ENCODE peak calls at places on chromosomes 16 and 17, in six cellular contexts. One of them, this sample, is unnamed.

GRCh38 chr17:7782237-7782636 is 51.8 kb upstream of the KDM6B start:
- DNase-seq in transverse colon: no peak
- DNase-seq in stomach: no peak
- DNase-seq in HCT116: no peak
- DNase-seq in IMR-90: peak; percentile 61
- DNase-seq in prostate gland: no peak
- DNase-seq in this sample: no peak

GRCh38 chr16:3963203-3963602 is 82.7 kb upstream of the CREBBP start:
- DNase-seq in transverse colon: no peak
- DNase-seq in prostate gland: no peak
- DNase-seq in stomach: no peak
- DNase-seq in HCT116: no peak
- DNase-seq in IMR-90: no peak
- DNase-seq in this sample: no peak

GRCh38 chr16:85778873-85779272 is 20.5 kb downstream of the EMC8 start:
- DNase-seq in HCT116: no peak
- DNase-seq in IMR-90: no peak
- DNase-seq in prostate gland: no peak
- DNase-seq in stomach: no peak
- DNase-seq in transverse colon: no peak
- DNase-seq in this sample: no peak

GRCh38 chr16:19744670-19745069 is 26.6 kb downstream of the IQCK start:
- DNase-seq in stomach: no peak
- DNase-seq in transverse colon: no peak
- DNase-seq in IMR-90: no peak
- DNase-seq in HCT116: no peak
- DNase-seq in prostate gland: no peak
- DNase-seq in this sample: no peak

GRCh38 chr17:81387235-81388060 is 7.8 kb upstream of the BAHCC1 start:
- DNase-seq in HCT116: no peak
- DNase-seq in stomach: peak; percentile 53
- DNase-seq in IMR-90: peak; percentile 57
- DNase-seq in prostate gland: peak; percentile 51
- DNase-seq in transverse colon: peak; percentile 76
- DNase-seq in this sample: peak; percentile 87

GRCh38 chr17:49977463-49978389 is 8.7 kb downstream of the DLX4 start:
- DNase-seq in HCT116: no peak
- DNase-seq in IMR-90: no peak
- DNase-seq in prostate gland: no peak
- DNase-seq in transverse colon: no peak
- DNase-seq in stomach: no peak
- DNase-seq in this sample: no peak

GRCh38 chr17:62085511-62086408 is 20.7 kb upstream of the MED13 start:
- DNase-seq in stomach: no peak
- DNase-seq in IMR-90: peak; percentile 62
- DNase-seq in transverse colon: no peak
- DNase-seq in prostate gland: no peak
- DNase-seq in HCT116: no peak
- DNase-seq in this sample: no peak

GRCh38 chr16:68823401-68823800 is 19.9 kb upstream of the TANGO6 start:
- DNase-seq in IMR-90: peak; percentile 89
- DNase-seq in prostate gland: no peak
- DNase-seq in stomach: no peak
- DNase-seq in HCT116: no peak
- DNase-seq in transverse colon: no peak
- DNase-seq in this sample: no peak

GRCh38 chr17:35094902-35095301 is 24.8 kb downstream of the RAD51D start:
- DNase-seq in IMR-90: peak; percentile 93
- DNase-seq in prostate gland: no peak
- DNase-seq in transverse colon: no peak
- DNase-seq in stomach: no peak
- DNase-seq in HCT116: peak; percentile 89
- DNase-seq in this sample: no peak

GRCh38 chr16:53098526-53099317 is 43.9 kb downstream of the CHD9 start:
- DNase-seq in HCT116: no peak
- DNase-seq in transverse colon: peak; percentile 85
- DNase-seq in stomach: peak; percentile 76
- DNase-seq in prostate gland: peak; percentile 56
- DNase-seq in IMR-90: peak; percentile 96
- DNase-seq in this sample: peak; percentile 81

GRCh38 chr17:8963017-8963416 is 2.5 kb downstream of the PIK3R5 start:
- DNase-seq in HCT116: no peak
- DNase-seq in transverse colon: no peak
- DNase-seq in prostate gland: no peak
- DNase-seq in stomach: no peak
- DNase-seq in IMR-90: no peak
- DNase-seq in this sample: no peak

GRCh38 chr16:2223375-2224182 is at the start of gene E4F1:
- DNase-seq in stomach: peak; percentile 100
- DNase-seq in IMR-90: peak; percentile 99
- DNase-seq in prostate gland: peak; percentile 99
- DNase-seq in HCT116: peak; percentile 99
- DNase-seq in transverse colon: peak; percentile 100
- DNase-seq in this sample: peak; percentile 100

GRCh38 chr17:14428640-14429029 is 127.8 kb downstream of the HS3ST3B1 start:
- DNase-seq in HCT116: no peak
- DNase-seq in IMR-90: no peak
- DNase-seq in stomach: no peak
- DNase-seq in prostate gland: no peak
- DNase-seq in transverse colon: no peak
- DNase-seq in this sample: no peak

GRCh38 chr16:70156207-70156978 is 17.2 kb upstream of the CLEC18C start:
- DNase-seq in transverse colon: no peak
- DNase-seq in prostate gland: peak; percentile 3
- DNase-seq in IMR-90: no peak
- DNase-seq in HCT116: no peak
- DNase-seq in stomach: no peak
- DNase-seq in this sample: no peak

GRCh38 chr16:74570412-74571301 is 36.3 kb downstream of the GLG1 start:
- DNase-seq in IMR-90: peak; percentile 12
- DNase-seq in stomach: no peak
- DNase-seq in prostate gland: no peak
- DNase-seq in transverse colon: no peak
- DNase-seq in HCT116: no peak
- DNase-seq in this sample: no peak

GRCh38 chr17:45284176-45285140 is 22.6 kb upstream of the SPATA32 start:
- DNase-seq in IMR-90: no peak
- DNase-seq in stomach: peak; percentile 68
- DNase-seq in HCT116: no peak
- DNase-seq in transverse colon: no peak
- DNase-seq in prostate gland: peak; percentile 83
- DNase-seq in this sample: no peak

GRCh38 chr17:55420776-55421178 is 858 bp downstream of the MMD start:
- DNase-seq in transverse colon: peak; percentile 57
- DNase-seq in IMR-90: no peak
- DNase-seq in prostate gland: peak; percentile 30
- DNase-seq in HCT116: no peak
- DNase-seq in stomach: peak; percentile 41
- DNase-seq in this sample: peak; percentile 51

GRCh38 chr17:58193641-58194259 is 1.2 kb downstream of the EPX start:
- DNase-seq in stomach: no peak
- DNase-seq in transverse colon: no peak
- DNase-seq in HCT116: no peak
- DNase-seq in IMR-90: no peak
- DNase-seq in prostate gland: no peak
- DNase-seq in this sample: no peak

GRCh38 chr17:58195518-58196123 is 3.1 kb downstream of the EPX start:
- DNase-seq in IMR-90: no peak
- DNase-seq in stomach: no peak
- DNase-seq in transverse colon: no peak
- DNase-seq in prostate gland: no peak
- DNase-seq in HCT116: no peak
- DNase-seq in this sample: no peak

GRCh38 chr17:58192612-58193011 is at the start of gene EPX:
- DNase-seq in prostate gland: no peak
- DNase-seq in HCT116: no peak
- DNase-seq in transverse colon: no peak
- DNase-seq in stomach: no peak
- DNase-seq in IMR-90: no peak
- DNase-seq in this sample: no peak

GRCh38 chr17:58200024-58200633 is 7.6 kb downstream of the EPX start:
- DNase-seq in IMR-90: peak; percentile 36
- DNase-seq in transverse colon: peak; percentile 40
- DNase-seq in prostate gland: peak; percentile 20
- DNase-seq in stomach: peak; percentile 46
- DNase-seq in HCT116: peak; percentile 63
- DNase-seq in this sample: peak; percentile 48

DNA sequence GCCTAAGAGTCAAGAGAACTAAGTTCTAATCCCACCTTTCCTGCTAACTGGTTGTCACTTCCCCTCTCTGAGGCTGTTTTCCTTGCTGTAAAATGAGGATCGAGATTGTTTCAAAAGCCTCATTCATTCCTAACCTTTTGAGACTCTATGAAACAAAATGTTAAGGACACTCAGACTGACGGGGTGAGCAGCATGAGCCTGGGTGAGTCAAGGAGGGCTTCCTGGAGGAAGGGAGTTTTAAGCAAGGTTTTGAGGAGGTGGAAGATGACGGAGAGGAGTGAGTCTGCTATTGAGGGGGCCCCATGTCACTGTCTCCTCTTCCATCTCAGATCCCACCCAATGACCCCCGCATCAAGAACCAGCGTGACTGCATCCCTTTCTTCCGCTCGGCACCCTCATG is 4.1 kb downstream of the EPX start:
- DNase-seq in prostate gland: no peak
- DNase-seq in IMR-90: no peak
- DNase-seq in transverse colon: no peak
- DNase-seq in stomach: no peak
- DNase-seq in HCT116: no peak
- DNase-seq in this sample: no peak
- H3K27me3 ChIP-seq in prostate gland: peaks cover 5% of the 10 kb centered on the region
- H3K27me3 ChIP-seq in IMR-90: peaks cover 16% of the 10 kb centered on the region
- H3K27me3 ChIP-seq in transverse colon: peaks cover 24% of the 10 kb centered on the region
- H3K27me3 ChIP-seq in stomach: peaks cover 70% of the 10 kb centered on the region
- H3K27me3 ChIP-seq in HCT116: no peaks in the 10 kb centered on the region
- H3K27me3 ChIP-seq in this sample: peaks cover 9% of the 10 kb centered on the region

DNA sequence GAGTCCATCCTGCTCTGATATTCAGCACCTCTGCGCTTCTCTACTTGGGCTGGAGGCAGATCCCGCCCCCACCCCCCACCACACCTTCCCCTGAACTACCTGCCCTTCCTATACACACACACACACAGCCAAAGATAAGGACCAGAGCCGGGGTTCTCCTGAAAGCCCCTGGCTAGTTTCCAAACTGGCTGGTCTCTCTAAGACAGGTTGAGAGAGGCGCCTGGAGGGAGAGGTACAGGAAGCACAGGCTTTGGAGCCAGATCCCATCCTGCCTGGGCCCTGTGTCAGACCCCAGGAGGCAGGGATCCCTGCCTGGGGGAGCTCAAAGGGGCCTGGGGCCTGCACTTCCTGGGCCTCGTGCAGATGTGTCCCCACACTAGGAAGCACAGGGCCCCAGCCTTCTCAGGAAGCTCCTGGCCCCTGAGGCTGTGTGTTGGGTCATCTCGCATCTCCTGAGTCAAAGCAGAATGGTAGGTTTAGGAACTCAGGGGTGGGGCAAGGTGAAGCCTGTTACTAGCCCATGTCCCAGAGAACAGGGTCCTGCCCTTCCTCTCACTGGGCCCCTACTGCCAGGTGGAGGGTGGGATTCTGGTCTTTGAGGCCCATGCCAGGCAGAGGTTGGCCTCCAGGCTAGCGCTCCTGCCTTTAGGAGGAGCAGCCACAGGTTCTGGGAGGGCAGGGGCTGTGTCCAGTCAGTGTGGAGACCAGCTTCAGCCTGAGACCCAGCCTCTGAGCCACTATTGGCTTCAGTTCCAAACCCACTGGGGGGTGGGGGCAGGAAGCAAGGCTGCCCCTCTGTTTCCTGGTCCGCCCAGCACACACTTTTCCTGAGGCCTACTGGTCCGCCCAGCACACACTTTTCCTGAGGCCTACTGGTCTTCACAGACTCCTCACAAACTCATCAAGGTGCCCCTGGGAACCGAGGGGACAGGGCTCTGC is 16.1 kb downstream of the SLC5A10 start:
- DNase-seq in stomach: peak; percentile 73
- DNase-seq in HCT116: no peak
- DNase-seq in transverse colon: no peak
- DNase-seq in prostate gland: no peak
- DNase-seq in IMR-90: no peak
- DNase-seq in this sample: no peak
- TF ChIP-seq POLR2A in stomach: no peak
- TF ChIP-seq POLR2A in HCT116: no peak
- TF ChIP-seq POLR2A in transverse colon: no peak
- TF ChIP-seq POLR2A in prostate gland: no peak
- TF ChIP-seq POLR2A in IMR-90: no peak
- TF ChIP-seq POLR2A in this sample: no peak

GRCh38 chr17:47830991-47831933 is at the start of the genes LRRC46 and MRPL10:
- DNase-seq in transverse colon: peak; percentile 95
- DNase-seq in prostate gland: peak; percentile 91
- DNase-seq in HCT116: peak; percentile 86
- DNase-seq in stomach: peak; percentile 95
- DNase-seq in IMR-90: peak; percentile 90
- DNase-seq in this sample: peak; percentile 93

GRCh38 chr17:47831934-47832327 is 461 bp downstream of the LRRC46 start:
- DNase-seq in stomach: no peak
- DNase-seq in transverse colon: peak; percentile 8
- DNase-seq in HCT116: no peak
- DNase-seq in prostate gland: no peak
- DNase-seq in IMR-90: no peak
- DNase-seq in this sample: no peak

GRCh38 chr17:47837401-47838039 is 3.6 kb downstream of the SCRN2 start:
- DNase-seq in IMR-90: peak; percentile 10
- DNase-seq in prostate gland: no peak
- DNase-seq in HCT116: no peak
- DNase-seq in stomach: no peak
- DNase-seq in transverse colon: no peak
- DNase-seq in this sample: no peak

GRCh38 chr17:47836601-47837000 is 4.5 kb downstream of the SCRN2 start:
- DNase-seq in stomach: no peak
- DNase-seq in IMR-90: no peak
- DNase-seq in transverse colon: no peak
- DNase-seq in HCT116: no peak
- DNase-seq in prostate gland: no peak
- DNase-seq in this sample: no peak

GRCh38 chr17:47834756-47835155 is 3.3 kb downstream of the LRRC46 start:
- DNase-seq in prostate gland: no peak
- DNase-seq in stomach: no peak
- DNase-seq in transverse colon: no peak
- DNase-seq in HCT116: no peak
- DNase-seq in IMR-90: no peak
- DNase-seq in this sample: no peak
- H3K4me1 ChIP-seq in prostate gland: peaks cover 12% of the 10 kb centered on the region
- H3K4me1 ChIP-seq in stomach: peaks cover 23% of the 10 kb centered on the region
- H3K4me1 ChIP-seq in transverse colon: peaks cover 17% of the 10 kb centered on the region
- H3K4me1 ChIP-seq in HCT116: peaks cover 20% of the 10 kb centered on the region
- H3K4me1 ChIP-seq in IMR-90: peaks cover 8% of the 10 kb centered on the region
- H3K4me1 ChIP-seq in this sample: peaks cover 16% of the 10 kb centered on the region

GRCh38 chr17:46884552-46884951 is 33.2 kb downstream of the WNT9B start:
- DNase-seq in prostate gland: no peak
- DNase-seq in transverse colon: no peak
- DNase-seq in stomach: no peak
- DNase-seq in IMR-90: no peak
- DNase-seq in HCT116: no peak
- DNase-seq in this sample: no peak
- H3K27me3 ChIP-seq in prostate gland: no peaks in the 10 kb centered on the region
- H3K27me3 ChIP-seq in transverse colon: peaks cover 19% of the 10 kb centered on the region
- H3K27me3 ChIP-seq in stomach: peaks cover 46% of the 10 kb centered on the region
- H3K27me3 ChIP-seq in IMR-90: peaks cover 55% of the 10 kb centered on the region
- H3K27me3 ChIP-seq in HCT116: peaks cover 5% of the 10 kb centered on the region
- H3K27me3 ChIP-seq in this sample: no peaks in the 10 kb centered on the region

GRCh38 chr17:36148559-36149295 is 27.7 kb downstream of the TBC1D3B start:
- DNase-seq in prostate gland: peak; percentile 61
- DNase-seq in HCT116: peak; percentile 68
- DNase-seq in IMR-90: peak; percentile 55
- DNase-seq in transverse colon: peak; percentile 74
- DNase-seq in stomach: peak; percentile 70
- DNase-seq in this sample: peak; percentile 41
- TF ChIP-seq POLR2A in prostate gland: no peak
- TF ChIP-seq POLR2A in HCT116: no peak
- TF ChIP-seq POLR2A in IMR-90: no peak
- TF ChIP-seq POLR2A in transverse colon: no peak
- TF ChIP-seq POLR2A in stomach: no peak
- TF ChIP-seq POLR2A in this sample: no peak